ENCODE peak calls at places on chromosomes 2 and 18, in four cellular contexts. U is tibial artery, G is Peyer's patch, Q is RWPE1. W is an unnamed sample.

GRCh38 chr2:128832946-128833560 is 514.4 kb upstream of the HS6ST1 start:
- DNase-seq in U (no peak), G (no peak), Q (no peak), W (no peak)

GRCh38 chr18:40878371-40878770 is 1076.7 kb upstream of the PIK3C3 start:
- DNase-seq in Q (no peak), U (no peak), G (no peak), W (no peak)

GRCh38 chr18:46474487-46475366 is 182.3 kb downstream of the LOXHD1 start:
- DNase-seq in Q (no peak), U (no peak), G (no peak), W (no peak)

GRCh38 chr18:79607361-79607930 is 72.2 kb upstream of the CTDP1 start:
- DNase-seq in Q (no peak), G (no peak), U (peak), W (no peak)

GRCh38 chr2:19859565-19859964 is 42.2 kb downstream of the TTC32 start:
- DNase-seq in Q (no peak), U (no peak), G (no peak), W (no peak)

GRCh38 chr18:79447703-79448367 is 52.1 kb downstream of the NFATC1 start:
- DNase-seq in U (no peak), G (no peak), Q (no peak), W (no peak)

GRCh38 chr2:217746741-217747287 is 256.0 kb downstream of the TNS1 start:
- DNase-seq in G (no peak), Q (no peak), U (no peak), W (no peak)

GRCh38 chr18:72692086-72692485 is 147.9 kb upstream of the CBLN2 start:
- DNase-seq in G (no peak), Q (no peak), U (no peak), W (no peak)

GRCh38 chr2:160214461-160215055 is 14.5 kb upstream of the ITGB6 start:
- DNase-seq in Q (peak), G (no peak), U (no peak), W (no peak)

GRCh38 chr2:112706170-112706664 is 14.6 kb upstream of the NT5DC4 start:
- DNase-seq in Q (no peak), G (peak), U (no peak), W (peak)

GRCh38 chr2:182915369-182916326 is 49.2 kb upstream of the FRZB start:
- DNase-seq in Q (peak), G (no peak), U (no peak), W (no peak)
- H3K27ac ChIP-seq in Q (no peak), G (no peak), U (no peak), W (no peak)

GRCh38 chr2:46031124-46031523 is 266.1 kb upstream of the EPAS1 start:
- DNase-seq in G (no peak), U (no peak), Q (no peak), W (no peak)

GRCh38 chr2:46026431-46026830 is 270.8 kb upstream of the EPAS1 start:
- DNase-seq in U (no peak), Q (no peak), G (no peak), W (no peak)

GRCh38 chr2:46032161-46032813 is 264.9 kb upstream of the EPAS1 start:
- DNase-seq in Q (no peak), G (no peak), U (peak), W (no peak)

GRCh38 chr2:46030330-46030729 is 266.9 kb upstream of the EPAS1 start:
- DNase-seq in U (no peak), G (no peak), Q (no peak), W (no peak)

DNA sequence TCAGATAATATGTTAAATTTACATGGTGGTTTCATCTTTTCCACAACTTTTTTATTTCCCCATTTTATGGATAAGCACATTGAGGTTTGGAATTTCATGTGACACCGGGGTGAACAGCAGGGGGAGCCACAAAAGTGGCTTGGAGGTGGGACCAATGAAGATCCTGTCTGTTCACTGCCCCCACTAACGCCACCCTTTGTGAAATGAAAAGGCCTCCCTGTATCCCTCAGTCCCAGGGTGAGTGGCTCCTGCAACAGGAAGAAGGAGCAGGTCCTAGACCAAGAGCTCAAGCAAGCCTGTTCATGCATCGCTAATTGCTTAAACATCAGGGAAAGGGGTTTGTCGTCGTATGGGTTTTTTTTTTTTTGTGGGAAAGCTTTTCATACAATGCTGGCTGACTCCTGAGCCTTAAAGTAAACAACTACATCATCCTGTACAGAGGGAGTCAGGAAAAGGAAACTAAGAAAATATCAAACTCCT is 267.8 kb upstream of the EPAS1 start:
- DNase-seq in G (no peak), Q (peak), U (no peak), W (no peak)
- TF ChIP-seq CTCF in G (no peak), Q (no peak), U (no peak), W (no peak)

GRCh38 chr2:159090514-159091201 is 122.2 kb downstream of the TANC1 start:
- DNase-seq in G (no peak), U (no peak), Q (peak), W (no peak)
- H3K27ac ChIP-seq in G (peak), U (peak), Q (peak), W (no peak)

GRCh38 chr2:222860740-222861410 is at the start of gene ACSL3:
- DNase-seq in G (peak), Q (peak), U (peak), W (peak)
- TF ChIP-seq CTCF in G (peak), Q (no peak), U (no peak), W (no peak)

DNA sequence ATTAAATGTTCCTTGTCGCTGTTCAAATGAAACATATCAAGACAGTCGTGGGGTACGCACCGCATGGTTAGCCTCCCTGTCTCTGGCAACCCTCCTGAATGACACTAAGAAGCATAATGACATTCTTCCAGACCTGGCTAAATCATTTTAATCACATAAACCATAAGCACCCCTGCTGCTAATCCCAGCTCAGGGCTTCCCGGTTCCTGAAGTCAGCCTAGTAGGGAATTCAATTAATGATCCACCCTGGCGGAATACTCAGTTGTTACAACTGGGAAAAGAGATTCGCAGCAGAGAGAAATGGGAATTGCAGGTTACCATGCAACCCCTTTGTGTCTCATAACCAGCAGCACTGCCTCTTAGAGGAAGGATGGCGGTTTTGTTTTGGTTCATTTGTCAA is 200.8 kb upstream of the AGAP1 start:
- DNase-seq in Q (no peak), G (no peak), U (no peak), W (no peak)
- H3K27ac ChIP-seq in Q (no peak), G (no peak), U (no peak), W (no peak)

DNA sequence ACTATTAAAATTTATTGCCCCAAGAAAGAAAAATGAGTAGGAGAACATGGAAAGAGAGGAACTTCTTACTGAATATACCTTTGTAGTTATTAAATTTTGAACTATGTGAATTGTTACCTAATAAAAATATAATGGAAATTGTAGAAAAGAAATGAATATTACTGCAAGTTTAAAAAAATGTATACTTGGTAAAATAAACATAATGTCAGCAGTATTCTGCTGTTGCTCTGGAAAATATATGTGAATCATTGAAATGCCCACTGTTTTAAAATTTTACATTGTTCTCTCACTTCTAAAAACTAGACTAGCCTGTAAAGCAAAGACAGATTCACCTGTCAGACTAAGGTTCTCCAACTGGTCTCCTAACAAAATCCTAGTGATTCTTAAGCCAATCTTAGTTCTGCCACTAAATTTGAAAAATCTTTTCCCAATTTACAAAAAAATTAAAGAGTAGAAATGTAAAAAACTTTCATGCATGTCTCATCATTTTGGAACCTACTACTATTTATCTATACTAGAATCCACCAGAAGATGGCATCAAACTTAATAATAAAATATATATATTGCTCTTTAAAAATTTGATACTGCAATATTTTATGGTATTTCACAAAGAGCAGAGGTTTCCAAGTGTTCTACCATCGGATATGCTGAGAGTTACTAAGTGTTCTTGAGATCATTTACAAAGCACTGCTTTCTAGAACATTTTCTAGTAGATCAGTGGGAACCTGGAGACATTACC is 22.3 kb upstream of the TMEM237 start:
- DNase-seq in G (no peak), Q (no peak), U (no peak), W (no peak)
- TF ChIP-seq CTCF in G (no peak), Q (peak), U (no peak), W (no peak)